ENCODE peak calls at places on chromosomes 7 and 10, in nine cellular contexts. One of them, this sample, is unnamed.

GRCh38 chr7:84055904-84056615 is 138.5 kb downstream of the SEMA3A start:
- DNase-seq in A549: no peak
- DNase-seq in progenitor cell of endocrine pancreas: no peak
- DNase-seq in naive B cell: no peak
- DNase-seq in HL-60: no peak
- DNase-seq in activated CD4-positive, alpha-beta T cell treated with anti-CD3 and anti-CD28 coated beads, Interleukin-2, amount 50 U/mL, for 48 hours: no peak
- DNase-seq in head of caudate nucleus: no peak
- DNase-seq in renal cortical epithelial cell: peak
- DNase-seq in mammary epithelial cell: peak
- DNase-seq in this sample: no peak

GRCh38 chr7:45686441-45687184 is 112.4 kb downstream of the ADCY1 start:
- DNase-seq in A549: no peak
- DNase-seq in progenitor cell of endocrine pancreas: no peak
- DNase-seq in naive B cell: no peak
- DNase-seq in HL-60: no peak
- DNase-seq in activated CD4-positive, alpha-beta T cell treated with anti-CD3 and anti-CD28 coated beads, Interleukin-2, amount 50 U/mL, for 48 hours: no peak
- DNase-seq in head of caudate nucleus: no peak
- DNase-seq in renal cortical epithelial cell: no peak
- DNase-seq in mammary epithelial cell: no peak
- DNase-seq in this sample: no peak

GRCh38 chr10:4763960-4764428 is 62.0 kb upstream of the AKR1E2 start:
- DNase-seq in A549: no peak
- DNase-seq in progenitor cell of endocrine pancreas: no peak
- DNase-seq in naive B cell: no peak
- DNase-seq in HL-60: no peak
- DNase-seq in activated CD4-positive, alpha-beta T cell treated with anti-CD3 and anti-CD28 coated beads, Interleukin-2, amount 50 U/mL, for 48 hours: no peak
- DNase-seq in head of caudate nucleus: no peak
- DNase-seq in renal cortical epithelial cell: peak
- DNase-seq in mammary epithelial cell: peak
- DNase-seq in this sample: no peak

GRCh38 chr7:99366646-99367045 is 7.9 kb upstream of the ARPC1B start:
- DNase-seq in A549: no peak
- DNase-seq in progenitor cell of endocrine pancreas: no peak
- DNase-seq in naive B cell: no peak
- DNase-seq in HL-60: no peak
- DNase-seq in activated CD4-positive, alpha-beta T cell treated with anti-CD3 and anti-CD28 coated beads, Interleukin-2, amount 50 U/mL, for 48 hours: no peak
- DNase-seq in head of caudate nucleus: no peak
- DNase-seq in renal cortical epithelial cell: no peak
- DNase-seq in mammary epithelial cell: no peak
- DNase-seq in this sample: no peak

GRCh38 chr10:50623299-50624153 is at the start of gene SGMS1:
- DNase-seq in A549: peak
- DNase-seq in progenitor cell of endocrine pancreas: peak
- DNase-seq in naive B cell: peak
- DNase-seq in HL-60: peak
- DNase-seq in activated CD4-positive, alpha-beta T cell treated with anti-CD3 and anti-CD28 coated beads, Interleukin-2, amount 50 U/mL, for 48 hours: peak
- DNase-seq in head of caudate nucleus: peak
- DNase-seq in renal cortical epithelial cell: peak
- DNase-seq in mammary epithelial cell: peak
- DNase-seq in this sample: peak

GRCh38 chr7:46220066-46220630 is 299.1 kb upstream of the IGFBP3 start:
- DNase-seq in A549: no peak
- DNase-seq in progenitor cell of endocrine pancreas: no peak
- DNase-seq in naive B cell: no peak
- DNase-seq in HL-60: no peak
- DNase-seq in activated CD4-positive, alpha-beta T cell treated with anti-CD3 and anti-CD28 coated beads, Interleukin-2, amount 50 U/mL, for 48 hours: no peak
- DNase-seq in head of caudate nucleus: no peak
- DNase-seq in renal cortical epithelial cell: peak
- DNase-seq in mammary epithelial cell: peak
- DNase-seq in this sample: no peak

GRCh38 chr10:88833722-88834121 is 17.9 kb downstream of the ANKRD22 start:
- DNase-seq in A549: no peak
- DNase-seq in progenitor cell of endocrine pancreas: no peak
- DNase-seq in naive B cell: no peak
- DNase-seq in HL-60: peak
- DNase-seq in activated CD4-positive, alpha-beta T cell treated with anti-CD3 and anti-CD28 coated beads, Interleukin-2, amount 50 U/mL, for 48 hours: no peak
- DNase-seq in head of caudate nucleus: no peak
- DNase-seq in renal cortical epithelial cell: no peak
- DNase-seq in mammary epithelial cell: no peak
- DNase-seq in this sample: no peak

GRCh38 chr10:29555746-29556481 is 78.9 kb downstream of the SVIL start:
- DNase-seq in A549: no peak
- DNase-seq in progenitor cell of endocrine pancreas: no peak
- DNase-seq in naive B cell: no peak
- DNase-seq in HL-60: no peak
- DNase-seq in activated CD4-positive, alpha-beta T cell treated with anti-CD3 and anti-CD28 coated beads, Interleukin-2, amount 50 U/mL, for 48 hours: no peak
- DNase-seq in head of caudate nucleus: no peak
- DNase-seq in renal cortical epithelial cell: peak
- DNase-seq in mammary epithelial cell: peak
- DNase-seq in this sample: no peak

GRCh38 chr7:151704284-151704968 is 172.5 kb downstream of the PRKAG2 start:
- DNase-seq in A549: no peak
- DNase-seq in progenitor cell of endocrine pancreas: no peak
- DNase-seq in naive B cell: no peak
- DNase-seq in HL-60: no peak
- DNase-seq in activated CD4-positive, alpha-beta T cell treated with anti-CD3 and anti-CD28 coated beads, Interleukin-2, amount 50 U/mL, for 48 hours: no peak
- DNase-seq in head of caudate nucleus: no peak
- DNase-seq in renal cortical epithelial cell: no peak
- DNase-seq in mammary epithelial cell: no peak
- DNase-seq in this sample: no peak

GRCh38 chr7:32075612-32076011 is 5.4 kb upstream of the PDE1C start:
- DNase-seq in A549: no peak
- DNase-seq in progenitor cell of endocrine pancreas: no peak
- DNase-seq in naive B cell: no peak
- DNase-seq in HL-60: no peak
- DNase-seq in activated CD4-positive, alpha-beta T cell treated with anti-CD3 and anti-CD28 coated beads, Interleukin-2, amount 50 U/mL, for 48 hours: no peak
- DNase-seq in head of caudate nucleus: no peak
- DNase-seq in renal cortical epithelial cell: no peak
- DNase-seq in mammary epithelial cell: no peak
- DNase-seq in this sample: no peak

GRCh38 chr7:25951414-25952276 is 200.4 kb upstream of the NFE2L3 start:
- DNase-seq in A549: peak
- DNase-seq in progenitor cell of endocrine pancreas: no peak
- DNase-seq in naive B cell: no peak
- DNase-seq in HL-60: no peak
- DNase-seq in activated CD4-positive, alpha-beta T cell treated with anti-CD3 and anti-CD28 coated beads, Interleukin-2, amount 50 U/mL, for 48 hours: no peak
- DNase-seq in head of caudate nucleus: peak
- DNase-seq in renal cortical epithelial cell: no peak
- DNase-seq in mammary epithelial cell: no peak
- DNase-seq in this sample: peak

GRCh38 chr10:119251315-119251708 is 43.9 kb downstream of the GRK5 start:
- DNase-seq in A549: no peak
- DNase-seq in progenitor cell of endocrine pancreas: no peak
- DNase-seq in naive B cell: no peak
- DNase-seq in HL-60: no peak
- DNase-seq in activated CD4-positive, alpha-beta T cell treated with anti-CD3 and anti-CD28 coated beads, Interleukin-2, amount 50 U/mL, for 48 hours: no peak
- DNase-seq in head of caudate nucleus: no peak
- DNase-seq in renal cortical epithelial cell: no peak
- DNase-seq in mammary epithelial cell: no peak
- DNase-seq in this sample: no peak

GRCh38 chr7:42746226-42746625 is 165.6 kb downstream of the C7orf25 start:
- DNase-seq in A549: no peak
- DNase-seq in progenitor cell of endocrine pancreas: no peak
- DNase-seq in naive B cell: no peak
- DNase-seq in HL-60: no peak
- DNase-seq in activated CD4-positive, alpha-beta T cell treated with anti-CD3 and anti-CD28 coated beads, Interleukin-2, amount 50 U/mL, for 48 hours: no peak
- DNase-seq in head of caudate nucleus: no peak
- DNase-seq in renal cortical epithelial cell: peak
- DNase-seq in mammary epithelial cell: no peak
- DNase-seq in this sample: no peak

GRCh38 chr7:112449353-112449752 is 907 bp upstream of the IFRD1 start:
- DNase-seq in A549: peak
- DNase-seq in progenitor cell of endocrine pancreas: no peak
- DNase-seq in naive B cell: no peak
- DNase-seq in HL-60: no peak
- DNase-seq in activated CD4-positive, alpha-beta T cell treated with anti-CD3 and anti-CD28 coated beads, Interleukin-2, amount 50 U/mL, for 48 hours: peak
- DNase-seq in head of caudate nucleus: peak
- DNase-seq in renal cortical epithelial cell: peak
- DNase-seq in mammary epithelial cell: peak
- DNase-seq in this sample: no peak

GRCh38 chr10:5047912-5048628 is 44.4 kb upstream of the AKR1C2 start:
- DNase-seq in A549: peak
- DNase-seq in progenitor cell of endocrine pancreas: no peak
- DNase-seq in naive B cell: no peak
- DNase-seq in HL-60: no peak
- DNase-seq in activated CD4-positive, alpha-beta T cell treated with anti-CD3 and anti-CD28 coated beads, Interleukin-2, amount 50 U/mL, for 48 hours: no peak
- DNase-seq in head of caudate nucleus: no peak
- DNase-seq in renal cortical epithelial cell: peak
- DNase-seq in mammary epithelial cell: peak
- DNase-seq in this sample: no peak

GRCh38 chr7:96747413-96747940 is 37.8 kb upstream of the SEM1 start:
- DNase-seq in A549: no peak
- DNase-seq in progenitor cell of endocrine pancreas: no peak
- DNase-seq in naive B cell: no peak
- DNase-seq in HL-60: no peak
- DNase-seq in activated CD4-positive, alpha-beta T cell treated with anti-CD3 and anti-CD28 coated beads, Interleukin-2, amount 50 U/mL, for 48 hours: no peak
- DNase-seq in head of caudate nucleus: no peak
- DNase-seq in renal cortical epithelial cell: no peak
- DNase-seq in mammary epithelial cell: no peak
- DNase-seq in this sample: no peak

GRCh38 chr10:7534480-7534852 is 123.6 kb upstream of the SFMBT2 start:
- DNase-seq in A549: no peak
- DNase-seq in progenitor cell of endocrine pancreas: no peak
- DNase-seq in naive B cell: no peak
- DNase-seq in HL-60: no peak
- DNase-seq in activated CD4-positive, alpha-beta T cell treated with anti-CD3 and anti-CD28 coated beads, Interleukin-2, amount 50 U/mL, for 48 hours: no peak
- DNase-seq in head of caudate nucleus: no peak
- DNase-seq in renal cortical epithelial cell: no peak
- DNase-seq in mammary epithelial cell: no peak
- DNase-seq in this sample: no peak

GRCh38 chr7:82081644-82082224 is 311.9 kb upstream of the HGF start:
- DNase-seq in A549: no peak
- DNase-seq in progenitor cell of endocrine pancreas: no peak
- DNase-seq in naive B cell: no peak
- DNase-seq in HL-60: no peak
- DNase-seq in activated CD4-positive, alpha-beta T cell treated with anti-CD3 and anti-CD28 coated beads, Interleukin-2, amount 50 U/mL, for 48 hours: no peak
- DNase-seq in head of caudate nucleus: no peak
- DNase-seq in renal cortical epithelial cell: no peak
- DNase-seq in mammary epithelial cell: no peak
- DNase-seq in this sample: no peak

GRCh38 chr7:139231513-139232376 is 708 bp downstream of the UBN2 start:
- DNase-seq in A549: peak
- DNase-seq in progenitor cell of endocrine pancreas: peak
- DNase-seq in naive B cell: no peak
- DNase-seq in HL-60: peak
- DNase-seq in activated CD4-positive, alpha-beta T cell treated with anti-CD3 and anti-CD28 coated beads, Interleukin-2, amount 50 U/mL, for 48 hours: peak
- DNase-seq in head of caudate nucleus: peak
- DNase-seq in renal cortical epithelial cell: no peak
- DNase-seq in mammary epithelial cell: peak
- DNase-seq in this sample: peak

GRCh38 chr10:20521186-20521585 is 375.9 kb downstream of the NEBL start:
- DNase-seq in A549: no peak
- DNase-seq in progenitor cell of endocrine pancreas: no peak
- DNase-seq in naive B cell: no peak
- DNase-seq in HL-60: no peak
- DNase-seq in activated CD4-positive, alpha-beta T cell treated with anti-CD3 and anti-CD28 coated beads, Interleukin-2, amount 50 U/mL, for 48 hours: no peak
- DNase-seq in head of caudate nucleus: no peak
- DNase-seq in renal cortical epithelial cell: no peak
- DNase-seq in mammary epithelial cell: no peak
- DNase-seq in this sample: no peak

GRCh38 chr10:60021324-60021723 is 115.0 kb upstream of the CCDC6 start:
- DNase-seq in A549: no peak
- DNase-seq in progenitor cell of endocrine pancreas: no peak
- DNase-seq in naive B cell: no peak
- DNase-seq in HL-60: no peak
- DNase-seq in activated CD4-positive, alpha-beta T cell treated with anti-CD3 and anti-CD28 coated beads, Interleukin-2, amount 50 U/mL, for 48 hours: no peak
- DNase-seq in head of caudate nucleus: no peak
- DNase-seq in renal cortical epithelial cell: peak
- DNase-seq in mammary epithelial cell: no peak
- DNase-seq in this sample: no peak